ENCODE peak calls at places on chromosomes 4 and X, in five cellular contexts. I, R, P, V and W are unnamed samples.
A peak's percentile ranks its signal among the peaks of the same experiment; 100 is the strongest.

GRCh38 chr4:109648997-109649575 is 54.2 kb downstream of the CASP6 start:
- DNase-seq in I (no peak), R (no peak), P (no peak), V (no peak), W (no peak)

GRCh38 chr4:89486673-89487072 is 179.1 kb upstream of the GPRIN3 start:
- DNase-seq in I (no peak), R (no peak), P (no peak), V (no peak), W (no peak)

GRCh38 chr4:140343303-140343702 is 30.1 kb upstream of the SCOC start:
- DNase-seq in I (peak; percentile 31), R (no peak), P (no peak), V (peak; percentile 18), W (no peak)

GRCh38 chr4:25441519-25442117 is 64.6 kb downstream of the ANAPC4 start:
- DNase-seq in I (peak; percentile 52), R (no peak), P (peak; percentile 70), V (peak; percentile 30), W (peak; percentile 84)

GRCh38 chrX:41734530-41734929 is 10.5 kb downstream of the GPR82 start:
- DNase-seq in I (peak; percentile 2), R (no peak), P (peak; percentile 46), V (no peak), W (peak; percentile 65)

GRCh38 chr4:105194328-105195231 is 47.9 kb downstream of the TET2 start:
- DNase-seq in I (no peak), R (no peak), P (no peak), V (no peak), W (no peak)

GRCh38 chr4:22356996-22357596 is 158.8 kb downstream of the ADGRA3 start:
- DNase-seq in I (no peak), R (no peak), P (peak; percentile 79), V (no peak), W (peak; percentile 66)

GRCh38 chr4:5932021-5932553 is 39.2 kb upstream of the CRMP1 start:
- DNase-seq in I (no peak), R (no peak), P (no peak), V (no peak), W (no peak)

GRCh38 chrX:9340619-9341304 is 124.1 kb upstream of the TBL1X start:
- DNase-seq in I (no peak), R (peak; percentile 57), P (peak; percentile 47), V (no peak), W (peak; percentile 53)

GRCh38 chrX:15050395-15050794 is 177.2 kb downstream of the MOSPD2 start:
- DNase-seq in I (no peak), R (no peak), P (peak; percentile 6), V (no peak), W (peak; percentile 53)

GRCh38 chr4:65918217-65918616 is 247.9 kb upstream of the EPHA5 start:
- DNase-seq in I (no peak), R (no peak), P (no peak), V (no peak), W (no peak)

GRCh38 chr4:108717386-108717785 is 45.5 kb downstream of the ETNPPL start:
- DNase-seq in I (no peak), R (no peak), P (no peak), V (no peak), W (peak; percentile 6)

GRCh38 chrX:72041166-72041565 is 90.5 kb downstream of the RTL5 start:
- DNase-seq in I (no peak), R (no peak), P (no peak), V (no peak), W (no peak)

GRCh38 chrX:41857670-41858069 is 65.7 kb downstream of the CASK start:
- DNase-seq in I (no peak), R (no peak), P (no peak), V (no peak), W (no peak)

GRCh38 chr4:80452055-80452454 is 116.5 kb downstream of the CFAP299 start:
- DNase-seq in I (no peak), R (no peak), P (no peak), V (no peak), W (no peak)

GRCh38 chr4:5753766-5754528 is 42.9 kb downstream of the EVC start:
- DNase-seq in I (peak; percentile 71), R (no peak), P (no peak), V (no peak), W (no peak)

GRCh38 chr4:170090667-170091052 is 904 bp upstream of the AADAT start:
- DNase-seq in I (no peak), R (no peak), P (no peak), V (no peak), W (no peak)

GRCh38 chrX:148536961-148537360 is 36.5 kb downstream of the AFF2 start:
- DNase-seq in I (no peak), R (no peak), P (no peak), V (no peak), W (no peak)

GRCh38 chrX:47611926-47612325 is 7.7 kb downstream of the SYN1 start:
- DNase-seq in I (no peak), R (no peak), P (no peak), V (no peak), W (no peak)

GRCh38 chr4:182809417-182810102 is 107.6 kb downstream of the DCTD start:
- DNase-seq in I (peak; percentile 18), R (no peak), P (no peak), V (no peak), W (no peak)

GRCh38 chrX:93673869-93674271 is at the start of gene FAM133A:
- DNase-seq in I (no peak), R (no peak), P (peak; percentile 60), V (no peak), W (no peak)

GRCh38 chr4:145557720-145558119 is 61.5 kb upstream of the MMAA start:
- DNase-seq in I (peak; percentile 42), R (peak; percentile 53), P (peak; percentile 82), V (peak; percentile 23), W (peak; percentile 91)

GRCh38 chr4:78222575-78223186 is 165.6 kb downstream of the FRAS1 start:
- DNase-seq in I (no peak), R (no peak), P (no peak), V (no peak), W (no peak)

GRCh38 chrX:140765043-140765784 is 55.7 kb downstream of the LINC00632 start:
- DNase-seq in I (no peak), R (no peak), P (no peak), V (no peak), W (no peak)

GRCh38 chrX:27671234-27671633 is 81.1 kb downstream of the DCAF8L2 start:
- DNase-seq in I (no peak), R (no peak), P (no peak), V (no peak), W (no peak)

GRCh38 chr4:53175640-53176039 is 190.2 kb downstream of the SCFD2 start:
- DNase-seq in I (no peak), R (no peak), P (no peak), V (no peak), W (no peak)

GRCh38 chr4:89610236-89610635 is 226.7 kb downstream of the SNCA start:
- DNase-seq in I (no peak), R (no peak), P (no peak), V (no peak), W (no peak)